ENCODE peak calls at places on chromosomes 12 and 14, in eight cellular contexts. M, B, R, N, J, C, D and S are unnamed samples.

GRCh38 chr14:106276326-106277267 is 750.2 kb downstream of the TMEM121 start:
- DNase-seq in N (no peak), D (no peak), M (no peak), J (no peak), B (no peak), R (no peak), C (no peak), S (no peak)

GRCh38 chr12:53096089-53096741 is 1.3 kb upstream of the IGFBP6 start:
- DNase-seq in D (peak; percentile 78), R (no peak), M (no peak), B (peak; percentile 47), N (peak; percentile 84), J (no peak), C (peak; percentile 88), S (peak; percentile 59)

GRCh38 chr12:212799-213526 is 994 bp downstream of the SLC6A12 start:
- DNase-seq in N (no peak), D (peak; percentile 83), J (no peak), B (peak; percentile 54), R (no peak), M (no peak), C (peak; percentile 18), S (no peak)

GRCh38 chr12:89901319-89901718 is 192.7 kb upstream of the ATP2B1 start:
- DNase-seq in J (no peak), C (no peak), N (no peak), M (no peak), D (no peak), R (no peak), B (no peak), S (no peak)

GRCh38 chr12:81639196-81639595 is 120.0 kb downstream of the PPFIA2 start:
- DNase-seq in C (no peak), B (no peak), J (no peak), R (no peak), N (no peak), D (no peak), M (no peak), S (no peak)

GRCh38 chr14:83173687-83174086 is 1640.0 kb upstream of the SEL1L start:
- DNase-seq in M (no peak), B (no peak), C (no peak), R (no peak), D (no peak), J (no peak), N (no peak), S (no peak)

GRCh38 chr14:35133542-35134328 is 11.4 kb downstream of the PRORP start:
- DNase-seq in D (no peak), N (no peak), R (no peak), B (no peak), J (no peak), M (no peak), C (peak; percentile 58), S (no peak)

GRCh38 chr12:131346578-131347344 is 364.1 kb upstream of the SFSWAP start:
- DNase-seq in R (no peak), B (no peak), C (no peak), J (no peak), D (no peak), M (no peak), N (no peak), S (no peak)

GRCh38 chr12:10740182-10740581 is 17.1 kb upstream of the YBX3 start:
- DNase-seq in M (peak; percentile 75), N (no peak), J (no peak), R (no peak), B (no peak), D (no peak), C (no peak), S (no peak)

GRCh38 chr12:66129934-66130266 is 650 bp downstream of the LLPH start:
- DNase-seq in D (no peak), B (no peak), J (no peak), R (no peak), N (no peak), C (peak; percentile 45), M (no peak), S (no peak)

GRCh38 chr14:73783107-73783727 is 68.4 kb upstream of the PTGR2 start:
- DNase-seq in R (no peak), B (no peak), D (no peak), J (no peak), N (no peak), M (no peak), C (no peak), S (no peak)

GRCh38 chr12:22982635-22983034 is 357.7 kb downstream of the ETNK1 start:
- DNase-seq in C (no peak), D (no peak), M (no peak), J (no peak), B (no peak), N (no peak), R (no peak), S (no peak)

GRCh38 chr14:54567634-54568561 is 970 bp downstream of the SAMD4A start:
- DNase-seq in C (peak; percentile 64), J (no peak), R (peak; percentile 36), D (peak; percentile 70), N (peak; percentile 17), M (peak; percentile 40), B (peak; percentile 49), S (no peak)

DNA sequence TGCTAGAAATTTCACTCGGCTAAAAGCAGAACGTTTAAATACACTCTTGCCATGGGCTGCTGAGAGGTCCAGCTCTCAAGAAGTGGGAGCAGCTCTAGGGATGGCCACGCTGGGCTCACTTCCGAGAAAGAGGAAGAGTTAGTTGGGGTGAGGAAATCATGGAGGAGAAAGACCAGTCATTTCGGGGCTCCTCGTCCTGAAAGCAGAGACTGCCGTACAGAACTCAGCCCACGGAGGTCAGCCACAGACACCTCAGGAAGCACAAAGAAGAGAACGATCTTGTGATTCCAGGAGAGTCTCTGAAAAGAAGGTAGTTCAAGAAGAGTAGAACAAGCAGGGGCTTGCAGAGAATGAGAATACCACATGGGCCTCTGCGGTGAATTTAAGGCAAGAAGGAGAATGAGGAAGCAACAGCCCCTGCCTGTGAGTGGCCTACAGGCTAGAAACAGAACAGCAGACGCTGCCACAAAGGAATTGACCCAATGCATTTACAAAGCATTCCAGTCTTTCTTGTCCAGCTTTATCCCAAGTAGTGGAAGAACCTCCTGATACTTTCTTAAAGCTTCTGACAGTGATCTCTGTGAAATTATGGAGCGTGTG is 311.9 kb downstream of the CACNA1C start:
- DNase-seq in D (no peak), R (no peak), B (no peak), C (no peak), J (no peak), N (no peak), M (no peak), S (no peak)
- TF ChIP-seq CTCF in D (no peak), R (no peak), B (no peak), C (no peak), J (no peak), N (no peak), M (no peak), S (no peak)

DNA sequence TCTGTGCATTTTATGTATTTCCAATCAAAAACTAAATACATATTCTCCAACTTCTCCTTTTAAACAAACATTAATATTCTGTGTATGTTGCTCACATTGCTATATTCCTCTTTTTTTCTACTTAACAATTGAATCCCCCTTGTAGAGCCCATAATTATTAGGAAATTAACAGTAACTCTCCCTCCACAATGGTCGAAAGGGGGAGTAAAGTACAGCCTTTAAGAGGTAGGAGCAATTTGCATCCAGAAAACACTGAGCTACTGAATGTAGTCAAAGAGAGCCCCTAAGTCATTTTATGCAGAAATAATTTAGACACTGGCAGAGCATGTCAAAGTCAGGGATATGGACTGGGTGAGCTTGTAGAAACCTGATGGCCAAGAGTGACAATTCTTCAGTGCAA is 57.2 kb upstream of the SCN8A start:
- DNase-seq in J (no peak), N (no peak), R (no peak), C (peak; percentile 25), M (no peak), D (no peak), B (no peak), S (no peak)
- TF ChIP-seq CTCF in J (peak; percentile 8), N (no peak), R (peak; percentile 23), C (no peak), M (no peak), D (no peak), B (no peak), S (peak; percentile 51)

DNA sequence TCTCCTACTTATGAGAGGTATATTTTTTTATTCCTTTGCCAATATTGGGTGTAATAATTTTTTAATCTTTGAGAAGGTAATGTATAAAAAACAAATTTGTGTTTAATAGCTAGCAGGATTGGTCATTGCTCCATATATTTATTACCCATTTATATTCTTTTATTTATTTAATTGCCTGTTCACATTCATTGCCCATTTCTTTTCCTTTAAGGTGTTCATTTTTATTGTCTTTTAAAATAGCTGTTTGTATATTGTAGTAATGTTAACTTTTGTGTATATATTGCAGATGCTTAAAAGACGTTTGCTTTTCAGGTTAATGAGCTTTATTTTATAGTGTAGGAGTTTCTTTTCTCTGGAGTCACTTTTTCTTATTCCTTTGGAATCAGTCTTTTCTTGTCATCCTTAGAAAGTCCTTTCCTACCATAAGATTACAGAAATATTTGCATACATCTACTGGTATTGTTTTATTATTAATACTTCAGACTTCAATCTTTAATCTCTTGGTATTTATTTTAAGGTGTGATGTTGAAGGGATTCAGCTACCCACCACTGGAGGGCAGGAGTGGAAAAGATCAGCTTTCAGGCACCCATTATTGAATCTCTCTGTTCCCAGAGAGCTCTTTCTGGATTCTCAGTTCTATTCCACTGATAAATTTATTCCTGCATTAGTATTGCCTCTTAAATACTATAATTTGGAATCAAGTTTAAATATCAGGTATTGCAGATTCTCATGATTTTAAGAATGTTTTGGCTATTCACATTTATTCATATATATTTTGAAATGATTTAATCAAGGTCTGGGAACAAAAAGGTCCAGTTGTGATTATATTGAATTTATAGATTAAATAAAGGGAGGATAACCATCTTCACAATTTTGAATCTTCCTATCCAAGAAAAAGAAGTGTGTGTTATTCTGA is 17.3 kb downstream of the PPM1A start:
- DNase-seq in B (no peak), J (peak; percentile 27), R (peak; percentile 48), C (peak; percentile 33), N (no peak), D (no peak), M (peak; percentile 10), S (peak; percentile 11)
- TF ChIP-seq CTCF in B (peak; percentile 31), J (peak; percentile 75), R (peak; percentile 92), C (peak; percentile 66), N (no peak), D (no peak), M (peak; percentile 24), S (peak; percentile 80)

DNA sequence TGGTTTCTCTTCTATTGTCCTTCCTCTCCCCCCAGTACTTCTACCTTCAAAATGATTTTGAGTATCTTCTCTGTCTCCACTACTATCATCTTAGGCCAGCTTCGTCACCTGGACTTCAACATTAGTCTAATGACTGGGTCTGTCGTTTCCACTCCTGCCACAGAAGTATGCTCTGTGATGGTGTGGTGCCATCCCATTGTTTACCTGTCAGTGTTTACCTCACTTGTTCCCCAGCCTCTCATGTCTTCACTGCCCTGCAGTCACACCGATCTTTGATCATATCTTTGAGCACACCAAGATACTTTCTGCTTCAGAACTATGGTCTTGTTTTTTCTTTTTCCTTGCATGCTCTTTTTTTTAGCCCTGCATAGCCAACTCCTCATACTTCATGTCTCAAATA is 60.3 kb downstream of the ANO6 start:
- DNase-seq in B (no peak), J (no peak), R (no peak), C (no peak), N (no peak), D (no peak), M (no peak), S (no peak)
- TF ChIP-seq CTCF in B (no peak), J (no peak), R (no peak), C (no peak), N (no peak), D (no peak), M (no peak), S (no peak)

DNA sequence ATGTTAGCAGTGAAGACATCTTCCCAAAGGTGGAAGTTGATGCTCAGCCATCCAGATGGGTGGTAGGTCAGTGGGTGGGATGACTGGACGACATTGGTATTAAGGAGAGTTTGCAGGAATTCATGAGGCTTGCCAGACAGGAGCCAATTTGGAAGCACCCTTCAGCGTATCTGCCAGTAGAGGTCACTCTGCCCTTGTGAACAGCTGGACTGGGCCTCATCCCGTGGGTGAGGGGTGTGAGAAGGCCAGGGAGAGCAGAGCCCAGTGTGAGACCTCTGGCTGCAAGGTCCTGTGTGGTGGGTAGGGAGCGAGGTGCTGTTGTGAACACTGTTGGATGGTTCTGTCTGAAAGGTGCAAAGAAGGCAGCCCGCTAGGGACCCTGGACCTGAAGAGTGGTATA is 37.7 kb downstream of the SLC5A8 start:
- DNase-seq in R (peak; percentile 3), J (no peak), N (no peak), B (peak; percentile 21), D (no peak), C (no peak), M (no peak), S (no peak)
- TF ChIP-seq CTCF in R (peak; percentile 42), J (peak; percentile 24), N (no peak), B (no peak), D (no peak), C (no peak), M (no peak), S (no peak)